ENCODE peak calls at places on chromosomes 7 and 10, in five cellular contexts. K, R, C, N and W are unnamed samples.

GRCh38 chr10:18418579-18419210 is 232.7 kb downstream of the NSUN6 start:
- DNase-seq in C (no peak), K (no peak), R (no peak), N (no peak), W (no peak)

GRCh38 chr7:151404216-151405011 is 5.4 kb downstream of the WDR86 start:
- DNase-seq in N (no peak), C (no peak), R (no peak), K (no peak), W (no peak)

GRCh38 chr7:132865766-132866531 is 215.9 kb downstream of the CHCHD3 start:
- DNase-seq in C (no peak), N (no peak), R (no peak), K (no peak), W (no peak)

GRCh38 chr7:101488826-101489572 is 126.3 kb downstream of the COL26A1 start:
- DNase-seq in C (no peak), N (no peak), K (no peak), R (no peak), W (no peak)

GRCh38 chr7:37916673-37917660 is at the start of gene SFRP4:
- DNase-seq in N (peak; percentile 61), C (no peak), R (no peak), K (peak; percentile 54), W (no peak)

GRCh38 chr7:87129836-87130235 is 22.4 kb upstream of the DMTF1 start:
- DNase-seq in K (no peak), C (no peak), R (no peak), N (no peak), W (no peak)

GRCh38 chr7:157683251-157684156 is 346.7 kb downstream of the DNAJB6 start:
- DNase-seq in K (no peak), N (no peak), R (no peak), C (no peak), W (no peak)

GRCh38 chr10:34180749-34181148 is 634.3 kb downstream of the PARD3 start:
- DNase-seq in R (no peak), K (no peak), N (no peak), C (no peak), W (no peak)

GRCh38 chr7:108836246-108836645 is 266.6 kb downstream of the DNAJB9 start:
- DNase-seq in C (no peak), K (no peak), N (no peak), R (no peak), W (no peak)

GRCh38 chr7:102170417-102170970 is 116.2 kb upstream of the SH2B2 start:
- DNase-seq in K (no peak), R (no peak), C (no peak), N (no peak), W (no peak)

GRCh38 chr10:101767966-101768790 is 7.7 kb downstream of the FGF8 start:
- DNase-seq in R (no peak), K (no peak), N (no peak), C (no peak), W (no peak)

GRCh38 chr10:93751074-93751572 is 6.6 kb upstream of the LGI1 start:
- DNase-seq in C (no peak), N (no peak), K (no peak), R (no peak), W (no peak)

GRCh38 chr7:17027143-17027802 is 145.5 kb upstream of the AGR3 start:
- DNase-seq in C (no peak), R (no peak), K (no peak), N (no peak), W (no peak)

GRCh38 chr7:74412061-74412460 is 41.6 kb upstream of the GTF2IRD1 start:
- DNase-seq in C (no peak), R (no peak), K (no peak), N (no peak), W (no peak)

GRCh38 chr7:18356195-18356645 is 139.3 kb upstream of the HDAC9 start:
- DNase-seq in K (no peak), N (peak; percentile 34), C (no peak), R (no peak), W (no peak)

GRCh38 chr7:152661479-152661878 is 14.5 kb downstream of the XRCC2 start:
- DNase-seq in N (no peak), R (no peak), K (no peak), C (no peak), W (no peak)

GRCh38 chr7:104174798-104175197 is 33.0 kb downstream of the ORC5 start:
- DNase-seq in R (no peak), C (no peak), N (no peak), K (no peak), W (no peak)

GRCh38 chr10:131113892-131114291 is 197.6 kb downstream of the TCERG1L start:
- DNase-seq in N (no peak), R (no peak), C (no peak), K (no peak), W (no peak)

GRCh38 chr7:74002474-74003017 is 25.4 kb upstream of the ELN start:
- DNase-seq in R (no peak), N (no peak), K (no peak), C (peak; percentile 63), W (no peak)

GRCh38 chr7:55239406-55239805 is 125.7 kb upstream of the LANCL2 start:
- DNase-seq in C (no peak), N (no peak), R (no peak), K (no peak), W (no peak)

GRCh38 chr7:24702674-24703235 is 54.5 kb downstream of the GSDME start:
- DNase-seq in C (no peak), K (no peak), N (no peak), R (no peak), W (no peak)

GRCh38 chr10:98380493-98381339 is 34.3 kb downstream of the PYROXD2 start:
- DNase-seq in K (no peak), R (no peak), N (no peak), C (no peak), W (no peak)

GRCh38 chr7:33869176-33869575 is 36.2 kb upstream of the BMPER start:
- DNase-seq in N (no peak), K (no peak), R (no peak), C (no peak), W (no peak)

GRCh38 chr10:78267598-78267997 is 233.9 kb downstream of the RPS24 start:
- DNase-seq in K (peak; percentile 28), R (no peak), N (no peak), C (no peak), W (no peak)

GRCh38 chr7:73963252-73963822 is 64.6 kb upstream of the ELN start:
- DNase-seq in N (no peak), R (no peak), C (no peak), K (no peak), W (no peak)

GRCh38 chr7:103425177-103425576 is 20.8 kb downstream of the SLC26A5 start:
- DNase-seq in C (no peak), R (no peak), N (no peak), K (no peak), W (no peak)

DNA sequence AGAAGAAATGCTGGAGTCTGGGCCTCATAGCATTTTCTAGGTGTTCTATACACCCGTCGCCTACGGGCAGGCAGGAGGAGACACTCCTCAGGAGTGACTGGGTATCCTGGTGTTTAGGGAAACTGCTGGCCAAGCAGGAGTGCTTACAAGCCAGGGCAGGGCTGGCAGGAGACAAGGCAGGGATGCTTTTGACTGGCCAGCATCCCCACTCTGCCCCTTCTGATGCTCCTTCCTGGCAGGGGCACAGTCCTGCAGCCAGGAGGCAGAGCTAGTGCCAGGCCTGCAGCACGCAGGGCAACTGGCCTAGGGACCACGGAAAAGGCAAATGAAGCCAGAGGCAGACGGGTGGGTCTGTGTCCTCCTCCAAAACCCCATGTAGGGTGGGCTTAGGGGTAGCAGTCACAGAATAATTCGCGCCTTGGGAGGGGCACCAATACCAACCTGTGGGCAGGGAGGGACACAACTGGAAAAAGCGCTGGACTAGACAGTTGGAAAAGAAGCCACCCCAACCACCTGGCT is 4.9 kb downstream of the IMPDH1 start:
- DNase-seq in N (peak; percentile 36), K (no peak), C (no peak), R (no peak), W (no peak)
- TF ChIP-seq CTCF in N (no peak), K (peak; percentile 28), C (no peak), R (no peak), W (no peak)

DNA sequence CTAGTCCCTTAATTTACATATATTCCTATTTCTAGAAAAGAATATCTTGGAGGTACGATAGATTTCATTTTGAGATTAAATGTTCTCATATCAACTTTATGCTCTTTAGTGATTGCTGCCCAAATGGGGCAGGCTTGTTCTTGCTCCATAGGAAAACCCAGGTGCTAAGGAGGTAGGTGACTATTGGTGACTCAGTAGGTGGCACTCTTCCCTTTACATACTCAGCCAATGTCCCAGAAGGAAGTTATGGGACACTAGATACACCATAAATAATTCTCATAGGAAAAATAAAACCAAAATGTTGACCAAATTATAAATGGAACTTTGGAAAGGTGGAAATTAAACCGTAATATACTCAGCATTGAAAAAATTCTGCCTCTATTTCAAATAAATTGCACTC is 4.0 kb downstream of the SKAP2 start:
- DNase-seq in N (no peak), K (no peak), C (no peak), R (no peak), W (no peak)
- TF ChIP-seq CTCF in N (no peak), K (no peak), C (no peak), R (no peak), W (no peak)

GRCh38 chr7:113026941-113027340 is 59.7 kb downstream of the GPR85 start:
- DNase-seq in R (no peak), N (no peak), K (no peak), C (no peak), W (no peak)
- TF ChIP-seq CTCF in R (no peak), N (no peak), K (no peak), C (no peak), W (no peak)

GRCh38 chr7:29091722-29092121 is 54.6 kb downstream of the CPVL start:
- DNase-seq in K (no peak), C (no peak), N (peak; percentile 77), R (no peak), W (no peak)
- TF ChIP-seq CTCF in K (no peak), C (no peak), N (no peak), R (no peak), W (no peak)

GRCh38 chr7:47581821-47582747 is at the start of gene TNS3:
- DNase-seq in R (no peak), C (peak; percentile 68), N (no peak), K (peak; percentile 47), W (peak; percentile 64)
- TF ChIP-seq CTCF in R (no peak), C (peak; percentile 28), N (no peak), K (no peak), W (no peak)

DNA sequence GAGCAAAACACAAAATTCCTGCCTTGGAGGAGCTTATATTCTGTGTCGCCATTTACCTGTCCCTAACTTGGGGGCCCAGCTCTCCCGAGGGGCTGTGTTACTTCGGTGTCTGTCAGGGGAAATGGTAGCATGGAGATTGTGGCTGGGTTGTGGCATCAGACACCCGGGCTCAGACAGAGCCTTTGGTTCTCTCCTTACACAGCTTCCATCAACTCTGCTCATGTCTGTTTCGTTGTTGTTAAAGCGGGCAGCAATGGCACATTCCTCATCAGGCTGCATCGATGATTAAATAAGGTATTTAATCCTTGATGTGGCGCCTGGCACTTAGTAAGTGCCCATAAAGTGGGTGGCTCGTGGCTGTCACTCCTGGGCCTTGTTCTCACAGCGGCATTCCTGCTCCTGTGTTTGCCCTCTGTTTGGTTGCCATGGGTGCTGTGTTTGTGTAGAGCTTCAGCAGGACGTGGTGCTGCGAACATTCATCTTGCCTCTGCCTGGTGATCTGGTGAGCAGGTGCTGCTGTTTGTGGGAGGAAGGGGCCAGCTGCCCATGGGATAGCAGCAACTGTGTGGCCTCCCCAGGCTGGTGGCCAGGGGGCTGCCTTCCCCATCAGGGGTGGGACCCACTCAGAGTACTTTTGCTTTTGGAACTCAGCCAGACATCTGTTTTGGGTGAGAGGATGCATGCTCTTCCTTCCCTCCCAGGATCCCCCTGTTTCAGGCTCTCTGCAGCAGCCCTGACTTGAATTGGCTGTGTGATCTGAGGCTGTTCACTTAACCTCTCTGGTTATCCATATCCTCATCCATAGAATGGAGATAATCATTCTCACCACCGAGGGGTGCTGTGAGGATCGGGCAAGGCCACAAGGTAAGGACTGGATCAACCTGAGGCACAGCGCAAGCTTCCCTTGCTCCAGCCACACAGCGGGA is 207.2 kb upstream of the SVIL start:
- DNase-seq in R (no peak), N (no peak), K (peak; percentile 70), C (peak; percentile 54), W (no peak)
- TF ChIP-seq CTCF in R (no peak), N (no peak), K (no peak), C (no peak), W (no peak)